ENCODE peak calls at places on chromosome 1, in six cellular contexts. H is upper lobe of right lung, I is cardiac muscle cell, U is tibial nerve, R is heart left ventricle, N is ovary. S is an unnamed sample. For H3K4me1, the result is how much of the 10 kb centered on the place peaks cover.

GRCh38 chr1:107183011-107183410 is 42.2 kb downstream of the NTNG1 start:
- DNase-seq in U (no peak), R (no peak), I (no peak), N (no peak), H (no peak), S (no peak)

GRCh38 chr1:205505076-205505729 is 734 bp downstream of the CDK18 start:
- DNase-seq in U (no peak), I (no peak), H (no peak), R (peak), N (no peak), S (no peak)

GRCh38 chr1:147580200-147580557 is 38.9 kb downstream of the BCL9 start:
- DNase-seq in H (no peak), N (no peak), R (no peak), I (peak), U (no peak), S (no peak)

GRCh38 chr1:30847358-30847972 is 61.1 kb downstream of the SDC3 start:
- DNase-seq in R (peak), U (peak), I (peak), H (peak), N (no peak), S (peak)

GRCh38 chr1:43565600-43566360 is 35.1 kb downstream of the PTPRF start:
- DNase-seq in U (no peak), R (peak), H (peak), N (peak), I (peak), S (no peak)

GRCh38 chr1:31704261-31705079 is 653 bp upstream of the COL16A1 start:
- DNase-seq in R (no peak), H (no peak), N (peak), I (peak), U (peak), S (peak)

GRCh38 chr1:58626293-58626692 is 49.2 kb upstream of the TACSTD2 start:
- DNase-seq in R (no peak), U (no peak), H (no peak), N (no peak), I (no peak), S (no peak)

GRCh38 chr1:230169454-230170152 is 102.6 kb downstream of the GALNT2 start:
- DNase-seq in R (no peak), H (no peak), N (peak), I (no peak), U (no peak), S (no peak)

GRCh38 chr1:37479255-37480124 is 5.1 kb downstream of the ZC3H12A start:
- DNase-seq in R (peak), U (peak), I (peak), H (peak), N (peak), S (peak)

GRCh38 chr1:226832613-226833012 is 37.8 kb upstream of the PSEN2 start:
- DNase-seq in U (no peak), I (no peak), R (no peak), N (no peak), H (no peak), S (no peak)

GRCh38 chr1:14871569-14871968 is 273.1 kb downstream of the KAZN start:
- DNase-seq in R (no peak), U (no peak), N (no peak), H (no peak), I (no peak), S (no peak)

GRCh38 chr1:12153181-12153785 is 13.5 kb upstream of the TNFRSF1B start:
- DNase-seq in U (peak), I (peak), R (peak), N (no peak), H (peak), S (peak)

GRCh38 chr1:198679535-198680173 is 40.8 kb downstream of the PTPRC start:
- DNase-seq in I (no peak), N (no peak), U (no peak), R (no peak), H (no peak), S (no peak)

GRCh38 chr1:215114154-215114933 is 31.8 kb downstream of the KCNK2 start:
- DNase-seq in R (no peak), U (no peak), I (peak), N (no peak), H (no peak), S (no peak)

GRCh38 chr1:202192770-202193613 is 607 bp upstream of the LGR6 start:
- DNase-seq in H (peak), N (no peak), I (peak), U (peak), R (peak), S (peak)

GRCh38 chr1:48776400-48777218 is at the start of gene BEND5:
- DNase-seq in R (peak), H (peak), N (peak), U (peak), I (peak), S (peak)

GRCh38 chr1:33818071-33818470 is 45.8 kb upstream of the HMGB4 start:
- DNase-seq in I (no peak), R (no peak), U (no peak), H (no peak), N (no peak), S (no peak)

GRCh38 chr1:19644761-19645543 is 841 bp downstream of the NBL1 start:
- DNase-seq in I (no peak), R (no peak), U (no peak), H (no peak), N (peak), S (peak)

GRCh38 chr1:26627959-26628358 is 67.9 kb upstream of the ARID1A start:
- DNase-seq in R (no peak), U (no peak), N (no peak), H (no peak), I (no peak), S (no peak)

GRCh38 chr1:53074313-53075154 is 12.5 kb downstream of the PODN start:
- DNase-seq in U (no peak), N (no peak), H (peak), I (no peak), R (peak), S (no peak)

GRCh38 chr1:153793261-153793972 is 18.2 kb downstream of the SLC27A3 start:
- DNase-seq in R (no peak), H (peak), U (no peak), I (no peak), N (no peak), S (no peak)

GRCh38 chr1:195709821-195710220 is 898.4 kb downstream of the KCNT2 start:
- DNase-seq in H (no peak), I (no peak), U (no peak), N (no peak), R (no peak), S (no peak)

GRCh38 chr1:164754088-164754600 is 195.2 kb downstream of the PBX1 start:
- DNase-seq in H (no peak), I (peak), U (no peak), R (peak), N (peak), S (peak)

GRCh38 chr1:218164111-218164929 is 120.8 kb upstream of the RRP15 start:
- DNase-seq in N (no peak), I (peak), U (no peak), R (peak), H (peak), S (no peak)

GRCh38 chr1:16026723-16027484 is 5.1 kb downstream of the CLCNKA start:
- DNase-seq in N (peak), I (peak), R (no peak), U (no peak), H (no peak), S (no peak)

GRCh38 chr1:77465139-77465538 is 183.3 kb downstream of the AK5 start:
- DNase-seq in N (no peak), U (no peak), R (no peak), I (no peak), H (no peak), S (no peak)

GRCh38 chr1:108813326-108813725 is 43.6 kb downstream of the AKNAD1 start:
- DNase-seq in H (no peak), R (no peak), U (no peak), I (no peak), N (no peak), S (no peak)

GRCh38 chr1:38783659-38784229 is 75.8 kb downstream of the RRAGC start:
- DNase-seq in U (no peak), H (no peak), R (no peak), N (no peak), I (peak), S (no peak)

GRCh38 chr1:210586785-210587184 is 258.1 kb downstream of the HHAT start:
- DNase-seq in R (no peak), N (no peak), I (no peak), U (no peak), H (no peak), S (no peak)

GRCh38 chr1:181263444-181263843 is 174.9 kb downstream of the IER5 start:
- DNase-seq in I (no peak), H (no peak), U (no peak), N (no peak), R (no peak), S (no peak)

GRCh38 chr1:94688646-94689045 is 131.5 kb upstream of the SLC44A3 start:
- DNase-seq in I (no peak), H (no peak), U (no peak), R (no peak), N (peak), S (no peak)

GRCh38 chr1:92808353-92808752 is 23.4 kb upstream of the EVI5 start:
- DNase-seq in I (no peak), H (no peak), N (no peak), R (no peak), U (no peak), S (no peak)

GRCh38 chr1:224223819-224224714 is 41.0 kb downstream of the DEGS1 start:
- DNase-seq in I (peak), R (no peak), U (no peak), N (no peak), H (no peak), S (no peak)

DNA sequence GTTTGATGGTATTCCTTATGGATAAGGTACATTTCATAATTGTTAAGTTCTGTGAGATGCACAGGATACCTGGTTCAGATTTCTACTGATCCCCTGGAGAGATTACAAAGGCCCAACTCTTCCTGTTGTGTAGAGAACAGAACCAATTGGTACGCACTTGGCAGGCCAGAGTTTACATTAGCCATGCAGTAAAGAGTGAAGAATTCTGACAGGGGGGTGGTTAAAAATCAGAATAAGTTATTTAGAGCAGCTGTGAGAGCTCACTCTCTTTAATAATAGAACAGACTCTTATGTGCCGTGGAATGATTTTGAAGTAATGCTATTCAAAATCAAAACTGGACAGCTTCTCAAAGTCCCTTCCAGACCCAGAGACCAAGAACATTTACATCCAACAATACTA is 4.2 kb downstream of the USP24 start:
- DNase-seq in N (no peak), I (no peak), U (no peak), H (no peak), R (no peak), S (no peak)
- H3K4me1 ChIP-seq in N (under half), I (under half), U (under half), H (half or more), R (half or more), S (under half)

GRCh38 chr1:61083799-61084385 is 1.5 kb downstream of the NFIA start:
- DNase-seq in I (no peak), R (no peak), U (no peak), H (no peak), N (no peak), S (no peak)

GRCh38 chr1:61085191-61086086 is 3.1 kb downstream of the NFIA start:
- DNase-seq in R (no peak), N (no peak), I (no peak), U (no peak), H (no peak), S (no peak)

GRCh38 chr1:61083014-61083798 is 845 bp downstream of the NFIA start:
- DNase-seq in U (no peak), R (peak), N (no peak), I (no peak), H (peak), S (peak)

GRCh38 chr1:61086245-61086644 is 3.9 kb downstream of the NFIA start:
- DNase-seq in I (peak), H (no peak), U (no peak), N (no peak), R (no peak), S (no peak)

DNA sequence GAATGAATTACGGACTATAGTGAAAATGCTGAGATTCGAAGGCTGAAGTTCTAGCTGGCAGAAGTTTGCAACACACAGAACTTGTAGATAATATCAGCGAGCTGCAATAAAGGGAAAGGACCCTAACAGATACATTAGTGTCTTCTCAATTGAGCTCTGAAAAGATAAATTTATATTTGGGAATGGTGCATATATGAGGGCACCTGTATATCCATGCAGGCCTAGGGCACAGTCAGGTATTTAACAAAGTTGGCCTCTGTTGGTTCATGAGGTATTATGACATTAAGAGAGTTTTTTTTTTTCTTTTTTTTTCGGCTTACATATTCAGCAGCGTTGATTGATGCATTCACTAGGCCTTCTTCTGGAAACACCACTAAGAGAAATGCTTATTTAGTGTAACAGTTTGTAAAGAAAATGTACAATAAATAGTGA is 2.2 kb downstream of the NFIA start:
- DNase-seq in N (no peak), U (no peak), H (no peak), I (no peak), R (no peak), S (no peak)
- H3K4me3 ChIP-seq in N (peak), U (peak), H (peak), I (peak), R (peak), S (peak)

GRCh38 chr1:234676103-234676594 is 66.2 kb upstream of the IRF2BP2 start:
- DNase-seq in H (peak), N (peak), I (peak), R (peak), U (peak), S (peak)

GRCh38 chr1:234672349-234673135 is 62.6 kb upstream of the IRF2BP2 start:
- DNase-seq in N (no peak), U (no peak), R (no peak), H (no peak), I (no peak), S (no peak)

GRCh38 chr1:234675006-234675405 is 65.0 kb upstream of the IRF2BP2 start:
- DNase-seq in H (no peak), R (no peak), U (no peak), N (no peak), I (no peak), S (no peak)

GRCh38 chr1:234674218-234674815 is 64.3 kb upstream of the IRF2BP2 start:
- DNase-seq in H (no peak), N (no peak), I (no peak), U (no peak), R (no peak), S (no peak)

GRCh38 chr1:234675561-234675960 is 65.6 kb upstream of the IRF2BP2 start:
- DNase-seq in R (no peak), U (no peak), H (no peak), N (no peak), I (no peak), S (no peak)
- TF ChIP-seq CTCF in R (no peak), U (no peak), H (no peak), N (no peak), I (no peak), S (no peak)

GRCh38 chr1:203320546-203321272 is 15.4 kb downstream of the BTG2 start:
- DNase-seq in N (peak), U (no peak), I (peak), R (peak), H (no peak), S (peak)
- H3K4me1 ChIP-seq in N (under half), U (half or more), I (under half), R (half or more), H (half or more), S (under half)